ENCODE peak calls at places on chromosomes 5 and 9, in six cellular contexts. V, L, S, Z, B and Q are unnamed samples.

GRCh38 chr9:111730937-111731567 is 63.7 kb downstream of the SHOC1 start:
- DNase-seq in S (no peak), B (no peak), Z (no peak), V (no peak), L (no peak), Q (no peak)

GRCh38 chr9:98184326-98184725 is 8.1 kb downstream of the CORO2A start:
- DNase-seq in Z (no peak), S (no peak), B (no peak), V (no peak), L (no peak), Q (no peak)

GRCh38 chr5:137446611-137447010 is 52.5 kb downstream of the SPOCK1 start:
- DNase-seq in L (no peak), Z (no peak), S (no peak), B (no peak), V (no peak), Q (no peak)

GRCh38 chr5:63963080-63963735 is 963 bp upstream of the HTR1A start:
- DNase-seq in V (no peak), S (peak), B (no peak), L (peak), Z (peak), Q (no peak)

GRCh38 chr5:43300112-43300511 is 13.1 kb downstream of the HMGCS1 start:
- DNase-seq in V (no peak), Z (no peak), S (no peak), B (no peak), L (no peak), Q (no peak)

GRCh38 chr9:108419379-108419778 is 436.4 kb downstream of the ACTL7B start:
- DNase-seq in Z (no peak), S (no peak), L (no peak), V (no peak), B (no peak), Q (no peak)

GRCh38 chr9:126440938-126441337 is 114.3 kb downstream of the MVB12B start:
- DNase-seq in S (no peak), L (no peak), V (no peak), Z (no peak), B (no peak), Q (peak)

GRCh38 chr9:122263699-122264349 is 816 bp downstream of the RBM18 start:
- DNase-seq in Z (no peak), L (no peak), B (no peak), S (no peak), V (no peak), Q (no peak)

GRCh38 chr9:133580416-133580738 is 28.8 kb downstream of the FAM163B start:
- DNase-seq in B (no peak), V (no peak), Z (no peak), S (no peak), L (no peak), Q (no peak)

GRCh38 chr5:173881811-173882575 is 6.2 kb upstream of the CPEB4 start:
- DNase-seq in L (no peak), S (no peak), B (no peak), V (no peak), Z (no peak), Q (no peak)

GRCh38 chr9:97293207-97293721 is 14.2 kb upstream of the CCDC180 start:
- DNase-seq in V (no peak), L (no peak), B (no peak), Z (no peak), S (no peak), Q (no peak)

GRCh38 chr5:136309376-136309775 is 56.0 kb downstream of the TRPC7 start:
- DNase-seq in V (no peak), B (no peak), S (no peak), L (no peak), Z (no peak), Q (no peak)

GRCh38 chr5:134467231-134467630 is 55.5 kb upstream of the CDKN2AIPNL start:
- DNase-seq in V (no peak), Z (no peak), S (no peak), B (no peak), L (no peak), Q (no peak)

GRCh38 chr5:102591650-102592049 is 92.8 kb upstream of the SLCO6A1 start:
- DNase-seq in L (no peak), B (no peak), Z (no peak), S (no peak), V (no peak), Q (no peak)

GRCh38 chr5:166251786-166252185 is 2039.7 kb upstream of the WWC1 start:
- DNase-seq in Z (no peak), V (no peak), S (no peak), L (no peak), B (no peak), Q (no peak)

GRCh38 chr9:128341435-128341849 is 1.1 kb downstream of the SLC27A4 start:
- DNase-seq in L (peak), V (peak), S (no peak), B (no peak), Z (peak), Q (no peak)